ENCODE peak calls at places on chromosomes 11 and 22, in seven cellular contexts. A is testis, T is body of pancreas, X is uterus, R is suprapubic skin, Y is spleen, L is heart left ventricle. F is an unnamed sample.

GRCh38 chr11:57377098-57377497 is 3.9 kb downstream of the PRG3 start:
- DNase-seq in R (no peak), A (no peak), X (no peak), L (no peak), Y (no peak), T (no peak), F (no peak)

GRCh38 chr11:9498457-9499078 is 37.8 kb downstream of the ZNF143 start:
- DNase-seq in Y (no peak), X (no peak), R (no peak), L (no peak), T (no peak), A (no peak), F (no peak)

GRCh38 chr22:38513063-38513462 is 7.0 kb upstream of the DDX17 start:
- DNase-seq in T (no peak), L (no peak), Y (peak), A (no peak), R (no peak), X (no peak), F (no peak)

GRCh38 chr22:17797721-17798559 is 23.7 kb upstream of the BID start:
- DNase-seq in Y (no peak), X (no peak), T (peak), L (no peak), A (no peak), R (no peak), F (no peak)

GRCh38 chr11:105109855-105110750 is 29.5 kb downstream of the CARD18 start:
- DNase-seq in Y (no peak), L (no peak), A (no peak), T (no peak), X (no peak), R (no peak), F (no peak)

GRCh38 chr22:28031383-28031922 is 112.4 kb upstream of the PITPNB start:
- DNase-seq in T (no peak), R (no peak), L (no peak), X (no peak), A (no peak), Y (peak), F (no peak)

GRCh38 chr11:116502641-116503061 is 270.1 kb downstream of the BUD13 start:
- DNase-seq in X (no peak), L (no peak), T (no peak), Y (no peak), R (no peak), A (no peak), F (no peak)

GRCh38 chr11:120579601-120580000 is 68.1 kb downstream of the GRIK4 start:
- DNase-seq in L (no peak), A (no peak), X (no peak), R (peak), T (no peak), Y (no peak), F (no peak)

GRCh38 chr11:20274031-20274430 is 89.5 kb upstream of the HTATIP2 start:
- DNase-seq in L (no peak), A (no peak), R (no peak), T (no peak), X (no peak), Y (no peak), F (no peak)

GRCh38 chr22:41565403-41566054 is 4.7 kb downstream of the CSDC2 start:
- DNase-seq in R (no peak), L (no peak), T (peak), X (peak), Y (no peak), A (peak), F (no peak)

GRCh38 chr11:17753153-17753552 is 18.6 kb downstream of the KCNC1 start:
- DNase-seq in X (no peak), R (no peak), A (no peak), L (peak), T (no peak), Y (peak), F (no peak)

GRCh38 chr22:38412435-38413084 is 42.4 kb downstream of the KCNJ4 start:
- DNase-seq in Y (peak), L (no peak), X (peak), A (peak), R (peak), T (peak), F (no peak)

GRCh38 chr11:112128483-112129121 is 35.3 kb downstream of the IL18 start:
- DNase-seq in X (peak), A (peak), Y (no peak), L (no peak), R (peak), T (peak), F (peak)

GRCh38 chr22:50011447-50012200 is 941 bp downstream of the IL17REL start:
- DNase-seq in R (peak), L (no peak), T (no peak), X (no peak), Y (no peak), A (no peak), F (no peak)

GRCh38 chr11:86588566-86589090 is 83.8 kb downstream of the ME3 start:
- DNase-seq in R (no peak), X (no peak), Y (no peak), A (no peak), T (no peak), L (no peak), F (no peak)

GRCh38 chr11:106329273-106330018 is 252.0 kb downstream of the AASDHPPT start:
- DNase-seq in T (no peak), A (no peak), L (no peak), R (no peak), Y (no peak), X (no peak), F (no peak)

GRCh38 chr22:49925525-49926128 is 7.2 kb downstream of the CRELD2 start:
- DNase-seq in Y (peak), R (no peak), T (no peak), X (no peak), L (no peak), A (no peak), F (no peak)

GRCh38 chr11:131987703-131988102 is 617.3 kb downstream of the NTM start:
- DNase-seq in X (no peak), T (no peak), R (no peak), L (no peak), Y (no peak), A (no peak), F (no peak)

GRCh38 chr11:75547177-75547576 is 14.9 kb upstream of the SERPINH1 start:
- DNase-seq in L (no peak), Y (no peak), X (no peak), A (no peak), R (no peak), T (no peak), F (no peak)

GRCh38 chr11:65639623-65640482 is 2.0 kb downstream of the SIPA1 start:
- DNase-seq in L (no peak), T (peak), X (no peak), A (no peak), R (no peak), Y (peak), F (no peak)

GRCh38 chr11:63914896-63915681 is 1.9 kb downstream of the RCOR2 start:
- DNase-seq in T (no peak), R (no peak), X (no peak), L (no peak), Y (no peak), A (no peak), F (no peak)

GRCh38 chr11:116697639-116698038 is 75.1 kb downstream of the BUD13 start:
- DNase-seq in T (no peak), R (peak), A (peak), X (no peak), Y (peak), L (no peak), F (no peak)

GRCh38 chr11:61157743-61158142 is 3.5 kb downstream of the VPS37C start:
- DNase-seq in A (no peak), R (no peak), X (no peak), Y (peak), L (no peak), T (no peak), F (no peak)

GRCh38 chr11:85663080-85663729 is 1.7 kb downstream of the CREBZF start:
- DNase-seq in L (no peak), T (no peak), A (peak), R (no peak), X (no peak), Y (no peak), F (no peak)

GRCh38 chr22:26697151-26697550 is 39.8 kb downstream of the MIAT start:
- DNase-seq in T (no peak), R (no peak), X (no peak), L (no peak), A (no peak), Y (no peak), F (no peak)

GRCh38 chr22:17865183-17866055 is 91.2 kb upstream of the BID start:
- DNase-seq in R (no peak), X (no peak), T (no peak), L (no peak), Y (no peak), A (no peak), F (no peak)

GRCh38 chr22:27580311-27580897 is 221.2 kb downstream of the MN1 start:
- DNase-seq in Y (peak), A (no peak), R (no peak), L (no peak), X (no peak), T (no peak), F (no peak)

GRCh38 chr11:8729837-8730696 is 47.5 kb downstream of the RPL27A start:
- DNase-seq in L (no peak), Y (no peak), A (peak), R (no peak), T (no peak), X (no peak), F (no peak)

GRCh38 chr22:25853902-25854301 is 111.9 kb downstream of the MYO18B start:
- DNase-seq in T (no peak), L (no peak), A (no peak), R (no peak), Y (no peak), X (no peak), F (no peak)

GRCh38 chr11:2793781-2794418 is 91.7 kb downstream of the CDKN1C start:
- DNase-seq in R (peak), X (peak), Y (peak), A (no peak), T (peak), L (peak), F (no peak)

GRCh38 chr11:111982019-111982464 is 43.2 kb upstream of the DLAT start:
- DNase-seq in L (no peak), Y (no peak), R (no peak), T (peak), X (peak), A (peak), F (peak)

GRCh38 chr11:133823211-133823610 is 22.1 kb downstream of the SPATA19 start:
- DNase-seq in R (no peak), L (no peak), A (no peak), Y (peak), X (no peak), T (no peak), F (no peak)

GRCh38 chr22:37462983-37463382 is 23.2 kb downstream of the MFNG start:
- DNase-seq in A (peak), Y (no peak), X (no peak), T (no peak), L (peak), R (no peak), F (no peak)

GRCh38 chr22:50507421-50507990 is at the start of gene LMF2:
- DNase-seq in T (peak), A (peak), X (peak), R (peak), Y (peak), L (peak), F (peak)

GRCh38 chr11:61480936-61481335 is 27.6 kb upstream of the LRRC10B start:
- DNase-seq in T (peak), Y (no peak), X (no peak), R (no peak), A (peak), L (no peak), F (no peak)

GRCh38 chr11:78514922-78515502 is 59.7 kb downstream of the NARS2 start:
- DNase-seq in X (no peak), R (no peak), L (no peak), T (no peak), Y (no peak), A (no peak), F (no peak)

GRCh38 chr22:31344369-31345330 is 1.5 kb downstream of the PATZ1 start:
- DNase-seq in R (peak), A (peak), T (peak), Y (peak), X (peak), L (peak), F (peak)
- TF ChIP-seq POLR2A in R (no peak), A (no peak), T (no peak), Y (no peak), X (no peak), L (no peak), F (no peak)

GRCh38 chr11:114284914-114285313 is 11.3 kb upstream of the NNMT start:
- DNase-seq in L (no peak), Y (no peak), A (no peak), R (no peak), X (no peak), T (no peak), F (no peak)
- H3K4me3 ChIP-seq in L (no peak), Y (no peak), A (no peak), R (no peak), X (no peak), T (no peak), F (no peak)

GRCh38 chr22:31097941-31098632 is 9.3 kb downstream of the SELENOM start:
- DNase-seq in R (no peak), A (no peak), X (no peak), Y (no peak), L (no peak), T (no peak), F (no peak)

GRCh38 chr22:31093956-31094622 is 13.0 kb downstream of the SMTN start:
- DNase-seq in Y (no peak), A (no peak), R (no peak), L (no peak), T (peak), X (peak), F (no peak)

GRCh38 chr22:31096637-31097274 is 10.6 kb downstream of the SELENOM start:
- DNase-seq in Y (peak), T (no peak), R (no peak), L (no peak), X (no peak), A (no peak), F (no peak)

GRCh38 chr22:31094741-31095140 is 12.6 kb downstream of the SELENOM start:
- DNase-seq in L (no peak), R (no peak), X (no peak), T (no peak), Y (no peak), A (no peak), F (no peak)

DNA sequence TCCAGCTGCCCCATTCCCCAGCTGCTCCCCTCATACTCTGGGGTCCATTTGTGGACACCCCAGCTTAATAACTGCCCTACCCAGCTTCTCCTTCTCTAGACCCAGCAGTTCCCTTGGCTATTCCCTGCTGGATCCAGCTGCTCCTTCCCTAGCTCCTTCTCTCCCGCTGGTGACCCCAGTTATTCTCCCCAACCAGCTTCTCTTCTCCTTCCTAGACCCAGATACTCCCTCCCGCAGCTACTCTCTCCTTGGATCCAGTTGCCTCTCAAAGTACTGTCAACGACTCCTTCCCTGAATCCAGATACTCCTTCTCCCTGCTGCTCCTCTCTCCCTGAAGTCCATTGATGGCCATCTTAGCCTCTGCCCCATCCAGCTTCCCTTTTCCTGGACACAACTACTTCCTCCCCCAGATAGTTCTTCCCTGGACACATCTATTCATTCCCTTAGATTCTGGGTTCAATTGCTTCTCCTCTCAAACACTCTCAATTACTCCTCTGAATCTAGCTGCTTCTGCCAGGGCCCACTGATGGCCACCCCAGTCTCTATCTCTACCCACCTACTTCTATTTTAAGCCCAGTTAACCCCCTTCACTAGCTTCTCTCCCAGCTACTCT is 11.6 kb downstream of the SELENOM start:
- DNase-seq in Y (no peak), A (no peak), R (no peak), T (no peak), X (no peak), L (no peak), F (no peak)
- TF ChIP-seq POLR2A in Y (no peak), A (no peak), R (no peak), T (no peak), X (no peak), L (no peak), F (no peak)

DNA sequence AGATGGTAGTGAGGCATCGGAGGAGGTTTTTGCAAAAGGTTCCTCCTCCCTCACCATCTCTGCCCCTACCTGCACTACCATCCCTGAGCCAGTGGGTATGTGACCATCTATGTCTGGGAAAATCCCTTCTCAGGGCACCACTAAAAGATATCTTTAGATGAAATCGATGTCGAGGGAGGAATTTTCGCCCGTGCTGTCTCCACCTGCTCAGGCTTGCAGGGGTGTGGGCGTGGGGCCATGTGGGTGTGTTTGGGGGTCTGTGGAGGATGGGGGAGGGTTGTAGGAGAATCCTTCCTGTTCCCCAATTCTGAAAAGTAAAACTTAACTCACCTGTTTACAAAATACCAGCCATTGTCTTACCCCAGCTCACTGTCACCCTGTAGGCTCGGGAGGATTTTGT is 12.4 kb downstream of the MPPED1 start:
- DNase-seq in X (no peak), T (no peak), A (no peak), Y (no peak), L (no peak), R (no peak), F (no peak)
- H3K4me3 ChIP-seq in X (no peak), T (no peak), A (no peak), Y (no peak), L (no peak), R (no peak), F (no peak)

DNA sequence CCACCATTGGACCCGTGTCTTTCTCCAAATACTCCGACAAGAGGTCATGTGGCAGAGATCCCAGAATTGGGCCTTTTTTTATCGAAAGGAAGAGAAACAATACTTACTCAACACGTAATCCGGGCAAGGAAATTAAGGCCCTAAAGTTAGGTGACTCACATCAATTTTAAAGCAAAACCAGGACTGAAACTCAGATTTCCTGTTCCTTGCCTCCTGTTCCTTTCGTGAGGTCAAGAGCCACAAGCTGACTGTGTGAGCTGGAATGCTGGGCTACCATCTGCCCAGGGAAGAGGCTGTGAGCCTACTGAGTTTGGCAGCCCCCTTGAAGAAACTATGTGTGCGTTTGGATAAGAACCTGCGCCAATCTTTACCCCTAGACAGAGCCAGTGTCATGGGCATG is 27.1 kb upstream of the MRGPRX2 start:
- DNase-seq in T (no peak), L (no peak), Y (no peak), X (no peak), A (no peak), R (no peak), F (no peak)
- TF ChIP-seq POLR2A in T (no peak), L (no peak), Y (no peak), X (no peak), A (no peak), R (no peak), F (no peak)